ENCODE peak calls at places on chromosomes 3 and 15, in four cellular contexts. K, I, X and U are unnamed samples.

GRCh38 chr15:56817690-56818089 is 84.4 kb upstream of the ZNF280D start:
- DNase-seq in K (no peak), I (no peak), X (no peak), U (no peak)

GRCh38 chr3:110928016-110928662 is 143.5 kb upstream of the NECTIN3 start:
- DNase-seq in K (no peak), I (no peak), X (no peak), U (no peak)

GRCh38 chr15:100106732-100107131 is 235.0 kb downstream of the ADAMTS17 start:
- DNase-seq in K (peak; percentile 39), I (no peak), X (no peak), U (no peak)

GRCh38 chr3:9415485-9416138 is 18.2 kb downstream of the SETD5 start:
- DNase-seq in K (no peak), I (no peak), X (no peak), U (no peak)

GRCh38 chr3:181464033-181464694 is 247.6 kb upstream of the SOX2 start:
- DNase-seq in K (no peak), I (no peak), X (no peak), U (no peak)

GRCh38 chr3:30184102-30184810 is 422.1 kb upstream of the TGFBR2 start:
- DNase-seq in K (no peak), I (no peak), X (no peak), U (no peak)

GRCh38 chr15:83112233-83112958 is 5.0 kb downstream of the TM6SF1 start:
- DNase-seq in K (no peak), I (no peak), X (no peak), U (no peak)

GRCh38 chr3:41265823-41266273 is 66.5 kb downstream of the CTNNB1 start:
- DNase-seq in K (no peak), I (no peak), X (no peak), U (no peak)

GRCh38 chr3:47347217-47347801 is 33.5 kb upstream of the PTPN23 start:
- DNase-seq in K (no peak), I (no peak), X (no peak), U (no peak)

GRCh38 chr15:68439506-68439905 is 7.5 kb upstream of the ITGA11 start:
- DNase-seq in K (peak; percentile 25), I (peak; percentile 11), X (no peak), U (no peak)

GRCh38 chr3:196639517-196640500 is at the start of gene NRROS:
- DNase-seq in K (peak; percentile 87), I (peak; percentile 65), X (peak; percentile 75), U (peak; percentile 11)

GRCh38 chr3:36893137-36893557 is 51.7 kb downstream of the TRANK1 start:
- DNase-seq in K (no peak), I (no peak), X (no peak), U (peak; percentile 43)

GRCh38 chr3:127457094-127457475 is 133.4 kb downstream of the TPRA1 start:
- DNase-seq in K (peak; percentile 83), I (peak; percentile 44), X (peak; percentile 73), U (peak; percentile 76)

GRCh38 chr15:58165661-58166060 is 27.5 kb downstream of the AQP9 start:
- DNase-seq in K (peak; percentile 72), I (peak; percentile 32), X (no peak), U (no peak)

GRCh38 chr15:32802296-32802936 is 84.6 kb downstream of the GREM1 start:
- DNase-seq in K (no peak), I (no peak), X (no peak), U (peak; percentile 30)

GRCh38 chr15:47870956-47871625 is 153.8 kb downstream of the SEMA6D start:
- DNase-seq in K (no peak), I (no peak), X (no peak), U (peak; percentile 51)

GRCh38 chr15:63985221-63986184 is 60.8 kb downstream of the DAPK2 start:
- DNase-seq in K (no peak), I (peak; percentile 90), X (no peak), U (no peak)

GRCh38 chr3:71962561-71963240 is 177.8 kb upstream of the PROK2 start:
- DNase-seq in K (no peak), I (no peak), X (no peak), U (no peak)

GRCh38 chr15:48617619-48618018 is 27.9 kb downstream of the FBN1 start:
- DNase-seq in K (no peak), I (peak; percentile 60), X (no peak), U (no peak)

GRCh38 chr3:186825294-186825821 is 17.2 kb upstream of the ADIPOQ start:
- DNase-seq in K (peak; percentile 86), I (no peak), X (peak; percentile 81), U (peak; percentile 43)

GRCh38 chr3:24237971-24238767 is 256.5 kb downstream of the THRB start:
- DNase-seq in K (no peak), I (peak; percentile 43), X (peak; percentile 80), U (peak; percentile 92)

GRCh38 chr15:25058080-25058785 is 103.4 kb downstream of the SNRPN start:
- DNase-seq in K (no peak), I (no peak), X (no peak), U (no peak)

GRCh38 chr3:14602006-14602803 is 49.4 kb upstream of the CCDC174 start:
- DNase-seq in K (no peak), I (no peak), X (peak; percentile 76), U (no peak)

GRCh38 chr15:88193415-88193814 is 63.1 kb downstream of the NTRK3 start:
- DNase-seq in K (no peak), I (no peak), X (no peak), U (no peak)

GRCh38 chr3:149227591-149228268 is 6.1 kb upstream of the CP start:
- DNase-seq in K (no peak), I (no peak), X (no peak), U (no peak)

GRCh38 chr3:48184299-48184698 is 3.9 kb downstream of the CDC25A start:
- DNase-seq in K (no peak), I (no peak), X (no peak), U (no peak)

GRCh38 chr15:101025896-101026631 is 106.9 kb downstream of the LRRK1 start:
- DNase-seq in K (peak; percentile 61), I (peak; percentile 26), X (no peak), U (no peak)

GRCh38 chr15:31304736-31305365 is 21.8 kb upstream of the KLF13 start:
- DNase-seq in K (no peak), I (peak; percentile 26), X (no peak), U (no peak)

GRCh38 chr3:123072152-123072551 is 5.3 kb downstream of the PDIA5 start:
- DNase-seq in K (no peak), I (no peak), X (no peak), U (no peak)

GRCh38 chr15:62880278-62880677 is 162.3 kb upstream of the TPM1 start:
- DNase-seq in K (no peak), I (no peak), X (no peak), U (no peak)

GRCh38 chr3:127409421-127410136 is 121.7 kb upstream of the PRR20G start:
- DNase-seq in K (no peak), I (no peak), X (no peak), U (no peak)

GRCh38 chr15:56640127-56640526 is 93.2 kb downstream of the ZNF280D start:
- DNase-seq in K (no peak), I (no peak), X (peak; percentile 28), U (no peak)

GRCh38 chr3:126373682-126374601 is 16.7 kb upstream of the KLF15 start:
- DNase-seq in K (peak; percentile 53), I (peak; percentile 77), X (no peak), U (no peak)

GRCh38 chr3:52359116-52359855 is 43.2 kb downstream of the DNAH1 start:
- DNase-seq in K (peak; percentile 57), I (no peak), X (no peak), U (no peak)

GRCh38 chr3:81544385-81544784 is 217.1 kb downstream of the GBE1 start:
- DNase-seq in K (no peak), I (no peak), X (no peak), U (no peak)
- TF ChIP-seq CTCF in K (no peak), I (no peak), X (no peak), U (no peak)

GRCh38 chr15:70147178-70147760 is 49.6 kb upstream of the TLE3 start:
- DNase-seq in K (peak; percentile 17), I (no peak), X (no peak), U (no peak)
- H3K4me1 ChIP-seq in K (peaks cover 4% of the 10 kb centered on the region), I (peaks cover 5% of the 10 kb centered on the region), X (peaks cover 11% of the 10 kb centered on the region), U (peaks cover 6% of the 10 kb centered on the region)

DNA sequence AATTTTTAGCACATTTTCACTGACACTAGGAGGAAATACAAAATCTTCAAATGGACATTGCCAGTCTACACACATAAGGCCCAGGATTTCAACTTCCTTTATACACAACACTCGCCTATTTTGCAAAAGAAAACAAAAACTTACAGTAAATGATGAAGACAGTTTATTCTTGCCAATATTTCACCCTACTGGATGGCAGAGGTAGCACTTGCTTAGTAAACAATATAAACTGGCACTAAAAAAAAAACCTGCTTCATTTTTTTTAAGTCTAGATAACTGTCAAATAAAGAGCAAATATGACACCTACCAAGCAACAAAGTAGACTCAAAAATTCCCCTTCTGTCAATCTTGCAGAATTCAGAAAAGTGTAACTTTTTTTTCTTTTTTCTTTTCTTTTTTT is 204.0 kb downstream of the VPS13C start:
- DNase-seq in K (no peak), I (no peak), X (no peak), U (no peak)
- TF ChIP-seq CTCF in K (no peak), I (no peak), X (no peak), U (no peak)

DNA sequence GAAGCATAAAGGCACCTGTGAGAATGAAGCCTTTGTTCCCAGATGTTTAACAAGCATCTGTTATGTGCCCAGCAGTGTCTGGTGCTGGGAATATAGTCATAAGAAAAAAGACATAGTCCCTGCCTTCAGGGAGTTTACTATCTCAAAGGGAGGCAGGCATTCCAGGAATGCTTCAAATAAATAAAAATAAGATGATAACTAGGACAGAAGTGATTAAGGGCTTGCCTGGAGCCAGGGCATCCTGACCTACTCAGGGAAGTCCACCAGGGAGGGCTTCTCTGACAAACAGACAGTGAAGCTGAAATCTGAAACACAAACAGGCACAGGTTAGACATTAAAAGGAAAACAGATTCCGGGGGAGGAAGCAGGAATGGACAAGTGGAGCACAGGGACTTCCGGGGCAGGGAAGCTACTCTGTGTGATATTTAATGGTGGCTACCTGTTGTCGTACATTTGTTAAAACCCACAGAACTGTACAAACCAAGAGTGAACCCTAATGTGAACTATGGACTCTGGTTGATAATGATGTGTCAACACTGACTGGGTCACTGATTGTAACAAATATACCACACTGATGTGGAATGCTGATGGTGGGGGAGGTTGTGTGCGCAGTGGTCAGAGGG is 53.3 kb downstream of the ITGB5 start:
- DNase-seq in K (no peak), I (no peak), X (no peak), U (no peak)
- H3K4me1 ChIP-seq in K (peaks cover 39% of the 10 kb centered on the region), I (peaks cover 28% of the 10 kb centered on the region), X (peaks cover 31% of the 10 kb centered on the region), U (peaks cover 31% of the 10 kb centered on the region)

DNA sequence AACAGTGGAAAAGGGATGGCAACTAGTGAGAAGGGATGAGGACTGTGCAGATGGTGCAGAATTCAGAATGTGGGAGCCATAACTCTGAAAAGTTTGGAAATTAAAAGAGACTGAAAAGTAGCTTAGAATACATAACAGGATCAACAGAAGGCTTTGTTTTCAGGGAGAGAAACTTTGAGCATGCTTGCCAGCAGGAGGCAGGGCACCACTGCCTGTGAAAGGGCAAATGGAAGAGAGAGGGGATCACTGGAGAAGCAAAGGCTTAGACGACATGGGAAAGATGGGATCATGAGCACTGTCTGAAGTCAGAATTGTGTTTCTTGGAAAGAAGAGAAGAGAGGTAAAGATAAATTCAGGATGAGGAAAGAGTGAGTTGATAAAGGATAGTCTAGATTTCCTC is 99.6 kb downstream of the ABI3BP start:
- DNase-seq in K (peak; percentile 63), I (no peak), X (peak; percentile 62), U (no peak)
- TF ChIP-seq CTCF in K (peak; percentile 67), I (no peak), X (peak; percentile 66), U (peak; percentile 75)